ENCODE peak calls at places on chromosomes 16 and 17, in eight cellular contexts. U is breast epithelium, P is prostate gland, C is stomach, J is HepG2, L is GM23338, N is SK-N-SH, I is endothelial cell of umbilical vein. Y is an unnamed sample.
A peak's percentile ranks its signal among the peaks of the same experiment; 100 is the strongest.

GRCh38 chr16:1984347-1985225 is 593 bp downstream of the GFER start:
- DNase-seq in U (no peak), P (no peak), C (no peak), J (peak; percentile 39), L (peak; percentile 70), N (no peak), I (no peak), Y (peak; percentile 68)

GRCh38 chr16:80084614-80085013 is 456.2 kb upstream of the DYNLRB2 start:
- DNase-seq in U (peak; percentile 33), P (peak; percentile 58), C (peak; percentile 51), J (peak; percentile 41), L (peak; percentile 85), N (no peak), I (no peak), Y (peak; percentile 27)

GRCh38 chr17:76925333-76925935 is 57.2 kb downstream of the MGAT5B start:
- DNase-seq in U (no peak), P (no peak), C (no peak), J (no peak), L (no peak), N (peak; percentile 68), I (no peak), Y (no peak)

GRCh38 chr17:50355701-50356341 is 9.9 kb downstream of the XYLT2 start:
- DNase-seq in U (no peak), P (no peak), C (peak; percentile 39), J (no peak), L (no peak), N (no peak), I (no peak), Y (no peak)

GRCh38 chr17:19288453-19288852 is 51.3 kb downstream of the EPN2 start:
- DNase-seq in U (no peak), P (no peak), C (no peak), J (peak; percentile 59), L (peak; percentile 87), N (no peak), I (no peak), Y (no peak)

GRCh38 chr17:16406742-16407674 is 8.4 kb upstream of the TRPV2 start:
- DNase-seq in U (peak; percentile 36), P (no peak), C (no peak), J (no peak), L (peak; percentile 96), N (peak; percentile 88), I (no peak), Y (peak; percentile 49)

GRCh38 chr17:74527081-74527480 is 4.2 kb downstream of the CD300LB start:
- DNase-seq in U (peak; percentile 5), P (no peak), C (no peak), J (no peak), L (no peak), N (no peak), I (no peak), Y (no peak)

GRCh38 chr17:39229274-39229913 is 3.6 kb upstream of the STAC2 start:
- DNase-seq in U (no peak), P (no peak), C (no peak), J (no peak), L (no peak), N (no peak), I (no peak), Y (no peak)

GRCh38 chr17:35890774-35891155 is 10.6 kb upstream of the CCL5 start:
- DNase-seq in U (peak; percentile 34), P (no peak), C (peak; percentile 35), J (no peak), L (peak; percentile 24), N (peak; percentile 21), I (no peak), Y (peak; percentile 54)

GRCh38 chr16:79874391-79874790 is 273.9 kb upstream of the MAF start:
- DNase-seq in U (no peak), P (no peak), C (no peak), J (no peak), L (no peak), N (no peak), I (no peak), Y (peak; percentile 12)

GRCh38 chr17:49739662-49740271 is 24.2 kb downstream of the FAM117A start:
- DNase-seq in U (peak; percentile 77), P (peak; percentile 31), C (peak; percentile 84), J (peak; percentile 36), L (no peak), N (peak; percentile 67), I (peak; percentile 16), Y (peak; percentile 88)

GRCh38 chr17:1583569-1583968 is 21.0 kb upstream of the PITPNA start:
- DNase-seq in U (no peak), P (no peak), C (no peak), J (no peak), L (no peak), N (no peak), I (no peak), Y (no peak)

GRCh38 chr16:55370762-55371482 is 46.9 kb downstream of the IRX6 start:
- DNase-seq in U (peak; percentile 56), P (peak; percentile 60), C (peak; percentile 33), J (peak; percentile 7), L (peak; percentile 84), N (peak; percentile 71), I (no peak), Y (peak; percentile 15)

GRCh38 chr17:37131064-37131463 is 182.3 kb downstream of the AATF start:
- DNase-seq in U (no peak), P (no peak), C (no peak), J (no peak), L (peak; percentile 27), N (no peak), I (no peak), Y (no peak)
- H3K36me3 ChIP-seq in U (no peaks in the 10 kb centered on the region), P (no peaks in the 10 kb centered on the region), C (peaks cover 31% of the 10 kb centered on the region), J (peaks cover 3% of the 10 kb centered on the region), L (peaks cover 20% of the 10 kb centered on the region), N (peaks cover 14% of the 10 kb centered on the region), I (peaks cover 18% of the 10 kb centered on the region), Y (no peaks in the 10 kb centered on the region)

GRCh38 chr17:7916799-7917198 is 710 bp upstream of the RNF227 start:
- DNase-seq in U (peak; percentile 48), P (no peak), C (no peak), J (peak; percentile 5), L (no peak), N (no peak), I (no peak), Y (no peak)

GRCh38 chr17:7923290-7923628 is 6.4 kb downstream of the KCNAB3 start:
- DNase-seq in U (no peak), P (no peak), C (no peak), J (no peak), L (no peak), N (no peak), I (no peak), Y (no peak)

GRCh38 chr17:7927596-7927995 is 2.1 kb downstream of the KCNAB3 start:
- DNase-seq in U (no peak), P (no peak), C (no peak), J (no peak), L (no peak), N (no peak), I (no peak), Y (no peak)

DNA sequence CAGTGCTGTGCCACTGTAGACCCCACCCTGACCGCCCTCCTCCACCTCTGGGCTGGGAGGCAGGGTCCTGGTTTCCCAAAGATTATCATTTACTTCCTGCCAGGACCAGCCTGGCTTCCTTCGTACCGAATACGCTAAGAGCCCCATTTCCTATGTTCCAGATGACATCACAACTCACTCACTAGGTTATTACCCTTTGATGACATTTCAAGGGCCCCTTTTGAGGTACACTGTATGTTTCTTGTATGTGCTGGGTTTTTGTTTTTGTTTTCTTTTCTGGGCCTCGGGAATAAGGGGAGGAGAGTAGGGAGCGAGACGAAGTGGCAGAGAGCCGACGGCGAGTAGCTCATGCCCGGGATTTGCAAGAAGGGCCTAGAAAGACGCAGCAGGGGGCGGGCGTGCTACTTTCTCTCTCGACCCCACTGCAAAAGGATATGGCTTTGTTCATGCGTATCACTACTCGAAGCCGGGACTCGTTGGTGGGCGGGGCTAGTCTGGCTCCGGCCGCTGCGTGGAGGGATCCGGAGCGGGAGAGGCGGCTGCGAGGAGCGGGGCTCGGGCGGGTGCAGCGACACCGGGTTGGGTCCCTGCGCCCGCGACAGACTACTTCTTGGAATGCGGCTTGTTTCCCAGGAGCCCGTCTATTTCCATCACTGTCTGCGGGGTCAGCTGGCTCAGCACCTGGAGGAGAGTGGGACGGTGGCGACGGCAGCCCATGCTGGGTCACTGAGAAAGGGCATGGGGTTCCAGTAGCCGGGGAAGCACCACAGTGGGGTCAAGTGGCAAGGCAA is 6.6 kb upstream of the RNF227 start:
- DNase-seq in U (peak; percentile 84), P (peak; percentile 78), C (peak; percentile 89), J (no peak), L (peak; percentile 94), N (no peak), I (peak; percentile 83), Y (peak; percentile 88)
- TF ChIP-seq POLR2AphosphoS5 in U (no peak), P (peak; percentile 90), C (peak; percentile 77), J (no peak), L (no peak), N (no peak), I (peak; percentile 54), Y (peak; percentile 76)

DNA sequence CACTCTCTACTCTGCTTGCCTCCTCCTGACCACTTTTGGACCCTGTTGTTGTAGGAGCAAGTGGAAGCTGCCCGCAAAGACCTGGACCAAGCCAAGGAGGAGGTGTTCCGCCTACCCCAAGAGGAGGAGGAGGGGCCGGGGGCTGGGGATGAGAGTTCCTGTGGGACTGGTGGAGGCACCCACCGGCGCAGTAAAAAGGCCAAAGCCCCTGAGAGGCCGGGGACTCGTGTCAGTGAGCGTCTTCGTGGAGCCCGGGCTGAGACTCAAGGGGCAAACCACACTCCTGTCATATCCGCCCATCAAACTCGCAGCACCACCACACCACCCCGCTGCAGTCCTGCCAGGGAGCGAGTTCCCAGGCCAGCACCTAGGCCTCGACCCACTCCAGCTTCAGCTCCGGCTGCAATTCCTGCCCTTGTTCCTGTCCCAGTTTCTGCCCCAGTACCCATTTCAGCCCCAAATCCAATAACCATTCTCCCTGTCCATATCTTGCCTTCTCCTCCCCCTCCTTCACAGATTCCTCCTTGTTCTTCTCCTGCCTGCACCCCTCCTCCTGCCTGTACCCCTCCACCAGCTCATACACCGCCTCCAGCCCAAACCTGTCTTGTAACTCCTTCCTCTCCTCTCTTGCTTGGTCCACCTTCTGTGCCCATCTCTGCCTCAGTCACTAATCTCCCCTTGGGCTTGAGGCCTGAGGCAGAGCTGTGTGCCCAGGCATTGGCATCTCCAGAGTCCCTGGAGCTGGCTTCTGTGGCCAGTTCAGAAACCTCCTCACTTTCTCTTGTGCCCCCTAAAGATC is 11.0 kb upstream of the PHKG2 start:
- DNase-seq in U (no peak), P (no peak), C (no peak), J (no peak), L (no peak), N (no peak), I (no peak), Y (no peak)
- H3K36me3 ChIP-seq in U (peaks cover 21% of the 10 kb centered on the region), P (peaks cover 28% of the 10 kb centered on the region), C (peaks cover 78% of the 10 kb centered on the region), J (peaks cover 46% of the 10 kb centered on the region), L (peaks cover 31% of the 10 kb centered on the region), N (peaks cover 37% of the 10 kb centered on the region), I (peaks cover 22% of the 10 kb centered on the region), Y (no peaks in the 10 kb centered on the region)

GRCh38 chr17:59371426-59372099 is 40.1 kb downstream of the YPEL2 start:
- DNase-seq in U (no peak), P (no peak), C (no peak), J (peak; percentile 32), L (no peak), N (no peak), I (peak; percentile 33), Y (peak; percentile 37)

GRCh38 chr17:59370580-59371299 is 39.3 kb downstream of the YPEL2 start:
- DNase-seq in U (no peak), P (no peak), C (no peak), J (no peak), L (peak; percentile 18), N (no peak), I (peak; percentile 28), Y (no peak)

GRCh38 chr17:59375858-59376257 is 44.4 kb downstream of the YPEL2 start:
- DNase-seq in U (no peak), P (no peak), C (no peak), J (no peak), L (no peak), N (no peak), I (no peak), Y (no peak)

GRCh38 chr17:59372138-59372751 is 40.8 kb downstream of the YPEL2 start:
- DNase-seq in U (peak; percentile 37), P (peak; percentile 55), C (peak; percentile 53), J (no peak), L (no peak), N (no peak), I (peak; percentile 93), Y (peak; percentile 68)

GRCh38 chr17:59373879-59374495 is 42.5 kb downstream of the YPEL2 start:
- DNase-seq in U (no peak), P (no peak), C (no peak), J (no peak), L (no peak), N (no peak), I (no peak), Y (no peak)
- TF ChIP-seq POLR2AphosphoS5 in U (peak; percentile 37), P (no peak), C (peak; percentile 34), J (no peak), L (no peak), N (no peak), I (no peak), Y (peak; percentile 61)